ENCODE peak calls at places on chromosome 20, in eight cellular contexts. E is WTC11; D is GM13977; M is effector CD4-positive, alpha-beta T cell; X is GM04504; I is stimulated activated CD4-positive, alpha-beta T cell treated with anti-CD3 and anti-CD28 coated beads, Interleukin-4, amount 100 ng/mL, for 4 hours; F is nephron progenitor cell; K is stimulated activated CD8-positive, alpha-beta memory T cell treated with anti-CD3 and anti-CD28 coated beads, Interleukin-12 subunit alpha, Interleukin-12 subunit beta, amount 100 ng/mL, for 4 hours. Z is an unnamed sample.

GRCh38 chr20:39885975-39886649 is 802.9 kb downstream of the MAFB start:
- DNase-seq in F (peak), E (peak), X (peak), M (no peak), K (no peak), D (peak), I (no peak), Z (no peak)

GRCh38 chr20:52127309-52127708 is 64.3 kb downstream of the ZFP64 start:
- DNase-seq in I (no peak), X (no peak), M (no peak), F (no peak), D (no peak), K (no peak), E (no peak), Z (no peak)

GRCh38 chr20:37729909-37730308 is 36.1 kb downstream of the CTNNBL1 start:
- DNase-seq in F (no peak), X (no peak), E (no peak), M (no peak), K (no peak), D (no peak), I (no peak), Z (no peak)

GRCh38 chr20:11814276-11814675 is 103.4 kb upstream of the BTBD3 start:
- DNase-seq in F (no peak), K (no peak), M (no peak), I (no peak), D (no peak), X (no peak), E (no peak), Z (no peak)

GRCh38 chr20:5168582-5169396 is 42.0 kb downstream of the CDS2 start:
- DNase-seq in F (peak), E (peak), X (no peak), D (no peak), M (no peak), K (no peak), I (no peak), Z (no peak)

GRCh38 chr20:63441136-63441776 is 31.2 kb downstream of the KCNQ2 start:
- DNase-seq in M (no peak), K (peak), F (no peak), D (peak), E (no peak), X (no peak), I (no peak), Z (no peak)

GRCh38 chr20:38217791-38218565 is 42.6 kb downstream of the KIAA1755 start:
- DNase-seq in D (no peak), M (no peak), X (peak), K (no peak), E (no peak), F (no peak), I (no peak), Z (no peak)

GRCh38 chr20:38196016-38196415 is 30.9 kb upstream of the TGM2 start:
- DNase-seq in D (no peak), I (no peak), F (no peak), X (no peak), M (no peak), K (no peak), E (no peak), Z (no peak)

GRCh38 chr20:1809611-1810510 is 85.3 kb upstream of the SIRPA start:
- DNase-seq in K (no peak), D (no peak), F (no peak), M (no peak), I (no peak), X (no peak), E (no peak), Z (no peak)

GRCh38 chr20:50624351-50625016 is 66.9 kb downstream of the RIPOR3 start:
- DNase-seq in M (no peak), X (no peak), I (no peak), F (no peak), E (no peak), D (no peak), K (no peak), Z (no peak)

GRCh38 chr20:62980970-62981369 is 25.8 kb downstream of the BHLHE23 start:
- DNase-seq in I (no peak), M (peak), K (no peak), E (no peak), X (no peak), F (peak), D (peak), Z (no peak)

GRCh38 chr20:63498950-63499332 is at the start of gene EEF1A2:
- DNase-seq in X (no peak), D (peak), M (peak), I (peak), K (peak), F (peak), E (no peak), Z (no peak)

GRCh38 chr20:56702931-56703840 is 74.1 kb downstream of the TFAP2C start:
- DNase-seq in E (no peak), D (no peak), F (no peak), M (no peak), I (no peak), K (no peak), X (no peak), Z (no peak)

GRCh38 chr20:53875452-53875851 is 194.9 kb downstream of the BCAS1 start:
- DNase-seq in D (no peak), X (no peak), E (no peak), F (no peak), I (no peak), K (no peak), M (no peak), Z (no peak)

GRCh38 chr20:35954907-35955251 is 577 bp upstream of the SCAND1 start:
- DNase-seq in K (no peak), F (no peak), I (no peak), E (no peak), D (no peak), M (peak), X (no peak), Z (no peak)

GRCh38 chr20:56359212-56360132 is 698 bp downstream of the FAM210B start:
- DNase-seq in K (no peak), I (no peak), F (peak), E (peak), M (no peak), X (peak), D (no peak), Z (no peak)

GRCh38 chr20:52985687-52986086 is 13.5 kb downstream of the TSHZ2 start:
- DNase-seq in I (no peak), F (no peak), K (no peak), X (no peak), E (no peak), M (no peak), D (no peak), Z (no peak)

GRCh38 chr20:48503166-48503815 is 324.5 kb downstream of the PREX1 start:
- DNase-seq in X (no peak), F (no peak), E (no peak), M (no peak), D (no peak), K (no peak), I (no peak), Z (no peak)

GRCh38 chr20:9021699-9022098 is 47.2 kb upstream of the PLCB4 start:
- DNase-seq in F (no peak), X (no peak), D (no peak), I (no peak), M (no peak), K (no peak), E (no peak), Z (no peak)

GRCh38 chr20:64149809-64150560 is 14.3 kb upstream of the MYT1 start:
- DNase-seq in D (no peak), M (no peak), K (no peak), F (no peak), E (peak), X (no peak), I (no peak), Z (no peak)

GRCh38 chr20:6157345-6157744 is 34.5 kb upstream of the FERMT1 start:
- DNase-seq in I (no peak), F (no peak), X (no peak), K (no peak), E (no peak), M (no peak), D (no peak), Z (no peak)

GRCh38 chr20:38167851-38168760 is 3.0 kb upstream of the TGM2 start:
- DNase-seq in E (no peak), F (no peak), K (no peak), I (no peak), X (peak), D (no peak), M (no peak), Z (no peak)

GRCh38 chr20:52427960-52428359 is 236.4 kb upstream of the ZFP64 start:
- DNase-seq in M (no peak), K (no peak), E (no peak), X (no peak), F (no peak), I (no peak), D (no peak), Z (no peak)

GRCh38 chr20:17556842-17557674 is 12.8 kb upstream of the DSTN start:
- DNase-seq in D (no peak), X (no peak), I (no peak), M (no peak), F (no peak), K (no peak), E (no peak), Z (no peak)

GRCh38 chr20:9068232-9068781 is 580 bp upstream of the PLCB4 start:
- DNase-seq in I (no peak), F (peak), D (no peak), K (no peak), E (peak), M (no peak), X (no peak), Z (no peak)

GRCh38 chr20:1718604-1719384 is 61.2 kb upstream of the SIRPG start:
- DNase-seq in X (peak), K (no peak), F (no peak), E (no peak), D (no peak), M (no peak), I (no peak), Z (no peak)

GRCh38 chr20:699342-699741 is 23.7 kb upstream of the SCRT2 start:
- DNase-seq in F (no peak), M (no peak), K (no peak), X (no peak), D (no peak), I (no peak), E (no peak), Z (no peak)

GRCh38 chr20:25865715-25866656 is 169.3 kb upstream of the ZNF337 start:
- DNase-seq in K (no peak), E (peak), X (peak), D (peak), M (peak), F (peak), I (peak), Z (peak)

GRCh38 chr20:13125486-13125885 is 95.6 kb upstream of the ISM1 start:
- DNase-seq in X (no peak), I (no peak), D (no peak), K (no peak), F (no peak), E (no peak), M (no peak), Z (no peak)

GRCh38 chr20:4764805-4765204 is 43.1 kb downstream of the PRND start:
- DNase-seq in I (no peak), F (no peak), E (no peak), M (no peak), D (no peak), K (no peak), X (no peak), Z (no peak)

GRCh38 chr20:22511943-22512910 is 72.1 kb downstream of the FOXA2 start:
- DNase-seq in K (no peak), E (peak), D (no peak), X (no peak), F (no peak), I (no peak), M (no peak), Z (no peak)

GRCh38 chr20:1877604-1878195 is 17.5 kb upstream of the SIRPA start:
- DNase-seq in F (no peak), M (no peak), K (no peak), E (no peak), I (no peak), D (no peak), X (no peak), Z (no peak)

GRCh38 chr20:19015890-19016465 is 196.5 kb upstream of the SLC24A3 start:
- DNase-seq in E (no peak), X (no peak), K (no peak), I (no peak), F (no peak), M (no peak), D (no peak), Z (no peak)

GRCh38 chr20:3041818-3042504 is 1.5 kb upstream of the GNRH2 start:
- DNase-seq in F (peak), M (no peak), X (no peak), D (no peak), I (no peak), K (no peak), E (peak), Z (no peak)

GRCh38 chr20:63077705-63078104 is 70.9 kb upstream of the BHLHE23 start:
- DNase-seq in I (no peak), E (no peak), K (no peak), D (no peak), F (no peak), M (no peak), X (no peak), Z (no peak)

GRCh38 chr20:21353236-21353635 is 44.1 kb downstream of the NKX2-4 start:
- DNase-seq in F (no peak), E (no peak), X (no peak), I (no peak), D (no peak), M (no peak), K (no peak), Z (no peak)

GRCh38 chr20:50022676-50023075 is 39.9 kb downstream of the SNAI1 start:
- DNase-seq in M (no peak), I (no peak), D (no peak), X (no peak), F (no peak), E (no peak), K (no peak), Z (no peak)

GRCh38 chr20:25984933-25985332 is 288.3 kb upstream of the ZNF337 start:
- DNase-seq in E (no peak), M (no peak), F (no peak), I (peak), D (no peak), X (peak), K (peak), Z (no peak)

GRCh38 chr20:49887251-49887827 is 28.0 kb downstream of the SPATA2 start:
- DNase-seq in M (no peak), I (no peak), E (no peak), X (no peak), K (no peak), F (no peak), D (no peak), Z (no peak)